ENCODE peak calls at places on chromosome 1, in nine cellular contexts. O, A, I, N, V, S, Y, J and C are unnamed samples.
A peak's percentile ranks its signal among the peaks of the same experiment; 100 is the strongest.

GRCh38 chr1:208272311-208272710 is 28.1 kb upstream of the PLXNA2 start:
- DNase-seq in O (no peak), A (no peak), I (no peak), N (no peak), V (no peak), S (no peak), Y (no peak), J (no peak), C (no peak)

GRCh38 chr1:181448461-181448860 is 34.9 kb upstream of the CACNA1E start:
- DNase-seq in O (no peak), A (no peak), I (no peak), N (no peak), V (no peak), S (no peak), Y (no peak), J (no peak), C (no peak)

GRCh38 chr1:226827458-226827857 is 43.0 kb upstream of the PSEN2 start:
- DNase-seq in O (no peak), A (peak; percentile 26), I (peak; percentile 70), N (peak; percentile 76), V (no peak), S (no peak), Y (peak; percentile 62), J (no peak), C (no peak)

GRCh38 chr1:3482590-3482899 is 28.1 kb downstream of the ARHGEF16 start:
- DNase-seq in O (no peak), A (no peak), I (no peak), N (no peak), V (no peak), S (no peak), Y (no peak), J (no peak), C (no peak)

GRCh38 chr1:14593279-14593678 is 5.2 kb upstream of the KAZN start:
- DNase-seq in O (peak; percentile 42), A (no peak), I (no peak), N (no peak), V (no peak), S (no peak), Y (no peak), J (no peak), C (no peak)

GRCh38 chr1:154557939-154558609 is 388 bp downstream of the UBE2Q1 start:
- DNase-seq in O (no peak), A (peak; percentile 29), I (peak; percentile 63), N (peak; percentile 82), V (peak; percentile 33), S (no peak), Y (peak; percentile 18), J (peak; percentile 61), C (no peak)

GRCh38 chr1:17877316-17877715 is 122.2 kb downstream of the ACTL8 start:
- DNase-seq in O (no peak), A (no peak), I (no peak), N (no peak), V (no peak), S (peak; percentile 23), Y (no peak), J (no peak), C (no peak)

GRCh38 chr1:17574502-17574901 is 35.0 kb downstream of the ARHGEF10L start:
- DNase-seq in O (peak; percentile 47), A (no peak), I (no peak), N (no peak), V (no peak), S (no peak), Y (no peak), J (no peak), C (no peak)

GRCh38 chr1:199204231-199204630 is 565.4 kb downstream of the PTPRC start:
- DNase-seq in O (no peak), A (no peak), I (no peak), N (no peak), V (no peak), S (no peak), Y (no peak), J (no peak), C (no peak)

GRCh38 chr1:43974443-43975248 is at the start of gene ATP6V0B:
- DNase-seq in O (peak; percentile 98), A (peak; percentile 94), I (peak; percentile 98), N (peak; percentile 99), V (peak; percentile 84), S (peak; percentile 96), Y (peak; percentile 90), J (peak; percentile 96), C (peak; percentile 90)

GRCh38 chr1:56456426-56457101 is 122.8 kb downstream of the PLPP3 start:
- DNase-seq in O (no peak), A (peak; percentile 60), I (no peak), N (no peak), V (no peak), S (no peak), Y (peak; percentile 93), J (no peak), C (no peak)

GRCh38 chr1:230185076-230186001 is 118.3 kb downstream of the GALNT2 start:
- DNase-seq in O (no peak), A (no peak), I (no peak), N (no peak), V (no peak), S (no peak), Y (no peak), J (no peak), C (no peak)

GRCh38 chr1:27773732-27774445 is 870 bp downstream of the STX12 start:
- DNase-seq in O (no peak), A (peak; percentile 33), I (peak; percentile 33), N (no peak), V (no peak), S (no peak), Y (peak; percentile 29), J (peak; percentile 40), C (peak; percentile 26)

GRCh38 chr1:220271706-220272046 is 577 bp downstream of the RAB3GAP2 start:
- DNase-seq in O (no peak), A (peak; percentile 43), I (no peak), N (no peak), V (no peak), S (no peak), Y (peak; percentile 41), J (peak; percentile 20), C (no peak)

GRCh38 chr1:21042920-21043605 is 133.6 kb downstream of the EIF4G3 start:
- DNase-seq in O (no peak), A (peak; percentile 68), I (no peak), N (no peak), V (no peak), S (no peak), Y (peak; percentile 31), J (no peak), C (peak; percentile 41)

GRCh38 chr1:30444404-30444803 is 279.0 kb downstream of the MATN1 start:
- DNase-seq in O (no peak), A (no peak), I (no peak), N (no peak), V (no peak), S (no peak), Y (no peak), J (no peak), C (no peak)

GRCh38 chr1:67700220-67700619 is 15.2 kb downstream of the GADD45A start:
- DNase-seq in O (no peak), A (no peak), I (no peak), N (no peak), V (no peak), S (no peak), Y (no peak), J (no peak), C (no peak)

GRCh38 chr1:84998642-84999280 is 1.8 kb upstream of the MCOLN2 start:
- DNase-seq in O (peak; percentile 37), A (peak; percentile 20), I (no peak), N (no peak), V (no peak), S (no peak), Y (no peak), J (peak; percentile 84), C (no peak)

GRCh38 chr1:180150982-180151381 is 3.7 kb upstream of the QSOX1 start:
- DNase-seq in O (no peak), A (peak; percentile 93), I (no peak), N (no peak), V (no peak), S (no peak), Y (peak; percentile 29), J (no peak), C (no peak)

GRCh38 chr1:171850951-171851350 is 9.7 kb downstream of the DNM3 start:
- DNase-seq in O (no peak), A (no peak), I (no peak), N (no peak), V (no peak), S (no peak), Y (no peak), J (no peak), C (no peak)
- TF ChIP-seq CTCF in O (no peak), A (no peak), I (no peak), N (no peak), V (no peak), S (no peak), Y (no peak), J (peak; percentile 18), C (no peak)

GRCh38 chr1:47624531-47624930 is 186.7 kb downstream of the FOXD2 start:
- DNase-seq in O (peak; percentile 68), A (no peak), I (peak; percentile 12), N (no peak), V (peak; percentile 28), S (no peak), Y (no peak), J (no peak), C (no peak)
- TF ChIP-seq CTCF in O (peak; percentile 58), A (no peak), I (peak; percentile 26), N (no peak), V (peak; percentile 64), S (peak; percentile 47), Y (no peak), J (no peak), C (no peak)

DNA sequence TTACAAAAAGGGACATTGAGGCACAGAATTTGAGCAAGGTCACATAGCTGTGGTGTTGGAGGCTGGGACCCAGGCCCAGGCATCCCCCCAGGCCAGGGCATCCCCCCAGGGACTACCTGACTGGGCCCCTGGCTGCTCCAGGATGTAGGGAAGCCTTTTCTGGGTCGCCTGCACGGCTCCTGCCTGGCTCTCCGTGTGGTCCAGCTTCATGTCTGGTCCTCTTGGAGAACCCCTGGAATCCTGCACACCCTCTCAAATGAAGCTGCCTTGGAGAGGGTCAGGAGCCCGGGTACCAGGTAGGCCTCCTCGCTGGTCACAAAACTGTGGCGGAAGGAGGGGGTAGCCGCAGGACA is 919 bp upstream of the CELSR2 start:
- DNase-seq in O (no peak), A (no peak), I (no peak), N (no peak), V (no peak), S (no peak), Y (no peak), J (no peak), C (no peak)
- TF ChIP-seq CTCF in O (no peak), A (no peak), I (no peak), N (no peak), V (no peak), S (no peak), Y (no peak), J (no peak), C (no peak)

DNA sequence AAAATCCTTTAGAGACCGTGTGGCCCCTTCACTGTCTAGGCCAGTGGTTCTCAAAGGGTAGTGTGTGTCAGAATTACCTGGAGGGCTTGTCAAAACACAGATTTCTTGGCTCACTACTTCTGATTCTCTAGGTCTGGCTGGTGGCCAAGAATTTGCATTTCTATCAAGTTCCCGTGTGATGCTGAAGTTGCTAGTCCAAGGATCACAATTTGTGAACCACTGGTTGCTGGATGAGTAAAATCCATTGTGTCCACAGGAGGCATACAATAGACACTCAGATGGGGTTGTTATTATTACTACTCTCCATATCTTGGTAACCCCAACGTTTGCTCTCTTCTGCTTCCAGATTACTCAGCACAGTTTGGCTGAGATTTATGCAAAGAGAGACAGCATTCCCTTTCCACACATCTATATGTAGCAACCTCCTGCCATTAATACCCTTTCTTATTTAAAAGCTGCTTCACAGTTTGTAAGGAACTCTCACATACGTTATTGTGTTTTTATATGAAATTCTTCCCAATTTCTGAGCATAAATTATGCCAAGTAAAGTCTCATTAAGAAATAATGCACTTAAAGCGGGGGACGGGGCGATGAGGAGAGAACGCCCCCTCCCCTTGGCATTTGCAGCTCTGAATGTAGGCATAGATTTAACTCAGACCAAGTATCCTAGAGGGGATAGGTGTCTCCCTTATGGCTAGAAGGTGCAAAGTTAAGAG is 720 bp upstream of the TMCC2 start:
- DNase-seq in O (no peak), A (peak; percentile 37), I (no peak), N (no peak), V (no peak), S (no peak), Y (peak; percentile 57), J (no peak), C (peak; percentile 73)
- TF ChIP-seq CTCF in O (no peak), A (no peak), I (no peak), N (no peak), V (no peak), S (no peak), Y (no peak), J (no peak), C (peak; percentile 15)